ENCODE peak calls at places on chromosomes 11 and 22, in six cellular contexts. J is adrenal gland, U is right lobe of liver, G is ovary, I is spleen, C is stomach. N is an unnamed sample.

GRCh38 chr11:89321401-89321800 is 143.7 kb downstream of the TYR start:
- DNase-seq in C (no peak), J (no peak), U (no peak), G (no peak), I (no peak), N (no peak)

GRCh38 chr11:120034881-120035620 is 102.9 kb downstream of the TRIM29 start:
- DNase-seq in I (no peak), C (no peak), G (no peak), J (no peak), U (no peak), N (no peak)

GRCh38 chr22:50535113-50535512 is 5.3 kb upstream of the TYMP start:
- DNase-seq in I (no peak), G (no peak), U (peak; percentile 17), J (no peak), C (no peak), N (no peak)

GRCh38 chr11:111526501-111526900 is 11.9 kb downstream of the HOATZ start:
- DNase-seq in J (no peak), G (no peak), U (no peak), C (no peak), I (no peak), N (no peak)

GRCh38 chr11:94876645-94877445 is 96.5 kb downstream of the CWC15 start:
- DNase-seq in J (peak; percentile 80), I (no peak), G (peak; percentile 83), U (peak; percentile 64), C (no peak), N (peak; percentile 31)

GRCh38 chr22:28034760-28035401 is 115.8 kb upstream of the PITPNB start:
- DNase-seq in G (peak; percentile 86), J (peak; percentile 86), I (peak; percentile 72), U (no peak), C (peak; percentile 78), N (no peak)

GRCh38 chr11:36540998-36541397 is 26.8 kb upstream of the RAG1 start:
- DNase-seq in C (peak; percentile 49), G (no peak), J (peak; percentile 80), I (no peak), U (no peak), N (peak; percentile 74)

GRCh38 chr11:118622376-118623290 is 15.2 kb downstream of the PHLDB1 start:
- DNase-seq in U (no peak), G (no peak), C (no peak), I (peak; percentile 58), J (peak; percentile 88), N (peak; percentile 52)

GRCh38 chr11:45303316-45303715 is 17.2 kb upstream of the SYT13 start:
- DNase-seq in U (no peak), I (no peak), J (no peak), G (no peak), C (no peak), N (no peak)

GRCh38 chr11:57527056-57527631 is 3.4 kb downstream of the TIMM10 start:
- DNase-seq in I (peak; percentile 87), U (peak; percentile 65), G (peak; percentile 62), J (peak; percentile 70), C (peak; percentile 85), N (peak; percentile 77)

GRCh38 chr11:133661867-133662266 is 129.6 kb upstream of the OPCML start:
- DNase-seq in J (no peak), G (no peak), U (no peak), I (no peak), C (no peak), N (no peak)

GRCh38 chr11:127395034-127395433 is 394.5 kb upstream of the KIRREL3 start:
- DNase-seq in U (no peak), I (no peak), C (no peak), J (peak; percentile 53), G (no peak), N (no peak)

GRCh38 chr11:74284466-74284865 is 27.0 kb downstream of the P4HA3 start:
- DNase-seq in J (no peak), C (no peak), I (no peak), U (no peak), G (no peak), N (no peak)

GRCh38 chr22:45891021-45891421 is 85.9 kb downstream of the WNT7B start:
- DNase-seq in J (no peak), C (no peak), U (peak; percentile 52), G (no peak), I (peak; percentile 67), N (no peak)

GRCh38 chr11:68584097-68584496 is 100.2 kb upstream of the GAL start:
- DNase-seq in I (peak; percentile 82), U (no peak), G (no peak), J (peak; percentile 27), C (peak; percentile 40), N (peak; percentile 44)

GRCh38 chr11:61688368-61689163 is 8.4 kb downstream of the DAGLA start:
- DNase-seq in C (peak; percentile 70), U (no peak), G (no peak), I (no peak), J (no peak), N (peak; percentile 84)

GRCh38 chr11:123056835-123057491 is 5.0 kb downstream of the HSPA8 start:
- DNase-seq in U (no peak), C (no peak), I (no peak), G (no peak), J (no peak), N (no peak)

GRCh38 chr11:123055132-123055924 is 6.6 kb downstream of the HSPA8 start:
- DNase-seq in U (no peak), J (no peak), C (no peak), I (no peak), G (no peak), N (no peak)

GRCh38 chr11:123052884-123053721 is 8.8 kb downstream of the HSPA8 start:
- DNase-seq in C (no peak), U (no peak), J (no peak), I (no peak), G (no peak), N (no peak)

GRCh38 chr11:123057604-123058305 is 4.2 kb downstream of the HSPA8 start:
- DNase-seq in J (no peak), C (no peak), I (no peak), U (no peak), G (no peak), N (no peak)

GRCh38 chr11:123054301-123055065 is 7.5 kb downstream of the HSPA8 start:
- DNase-seq in G (no peak), I (no peak), U (no peak), C (no peak), J (no peak), N (no peak)
- TF ChIP-seq POLR2A in G (no peak), I (no peak), U (no peak), C (no peak), J (no peak), N (no peak)

GRCh38 chr11:1750481-1750839 is at the start of gene IFITM10:
- DNase-seq in U (peak; percentile 68), J (peak; percentile 76), C (peak; percentile 52), I (no peak), G (no peak), N (no peak)
- H3K4me3 ChIP-seq in U (peak within 1 kb of the TSS; percentile 36), J (no peak within 1 kb of the TSS), C (peak within 1 kb of the TSS; percentile 22), I (peak within 1 kb of the TSS; percentile 77), G (no peak within 1 kb of the TSS), N (no peak within 1 kb of the TSS)

GRCh38 chr11:71927813-71928738 is at the start of gene XNDC1N:
- DNase-seq in J (peak; percentile 83), G (peak; percentile 61), I (peak; percentile 91), C (peak; percentile 77), U (peak; percentile 68), N (peak; percentile 88)
- TF ChIP-seq POLR2A in J (no peak), G (no peak), I (no peak), C (no peak), U (no peak), N (peak; percentile 7)

GRCh38 chr11:12968836-12969235 is 40.3 kb upstream of the RASSF10 start:
- DNase-seq in J (no peak), C (no peak), U (no peak), G (no peak), I (no peak), N (no peak)
- H3K4me3 ChIP-seq in J (no peak overlapping the region), C (no peak overlapping the region), U (no peak overlapping the region), G (no peak overlapping the region), I (no peak overlapping the region), N (no peak overlapping the region)

GRCh38 chr22:19815093-19815822 is 39.4 kb downstream of the GNB1L start:
- DNase-seq in G (no peak), I (no peak), U (no peak), C (peak; percentile 14), J (no peak), N (no peak)
- TF ChIP-seq POLR2A in G (no peak), I (no peak), U (no peak), C (no peak), J (no peak), N (no peak)

GRCh38 chr11:86191874-86192273 is 52.7 kb upstream of the EED start:
- DNase-seq in I (no peak), C (no peak), G (no peak), J (no peak), U (no peak), N (no peak)
- H3K4me3 ChIP-seq in I (no peak overlapping the region), C (no peak overlapping the region), G (no peak overlapping the region), J (no peak overlapping the region), U (no peak overlapping the region), N (no peak overlapping the region)

GRCh38 chr11:97615541-97615940 is 1225.7 kb downstream of the JRKL start:
- DNase-seq in G (no peak), U (no peak), I (no peak), C (no peak), J (no peak), N (no peak)
- TF ChIP-seq POLR2A in G (no peak), U (no peak), I (no peak), C (no peak), J (no peak), N (no peak)

GRCh38 chr11:71453911-71454304 is 905 bp downstream of the NADSYN1 start:
- DNase-seq in I (no peak), J (no peak), C (no peak), G (no peak), U (no peak), N (no peak)
- H3K4me3 ChIP-seq in I (peak overlapping the region; percentile 92), J (no peak overlapping the region), C (peak overlapping the region; percentile 88), G (peak overlapping the region; percentile 95), U (peak overlapping the region; percentile 66), N (peak overlapping the region; percentile 86)

N was measured in Peyer's patch.